ENCODE peak calls at places on chromosomes 13 and 19, in eight cellular contexts. W is iPS DF 19.7; P is activated T-cell treated with anti-CD3 and anti-CD28 coated beads for 1 hour; C is immature natural killer cell; R is stimulated activated CD4-positive, alpha-beta T cell treated with anti-CD3 and anti-CD28 coated beads, TNF-alpha, amount 100 ng/mL, for 48 hours; J is tibial nerve; F is NCI-H187; S is amniotic stem cell. M is an unnamed sample.

GRCh38 chr13:39451860-39452301 is 151.1 kb downstream of the LHFPL6 start:
- DNase-seq in W (no peak), P (no peak), R (no peak), J (peak; percentile 40), C (no peak), S (no peak), F (no peak), M (no peak)

GRCh38 chr19:38676023-38676877 is 28.8 kb downstream of the ACTN4 start:
- DNase-seq in J (no peak), P (no peak), W (no peak), S (no peak), F (no peak), C (no peak), R (no peak), M (no peak)

GRCh38 chr13:107968470-107968869 is 246.9 kb downstream of the LIG4 start:
- DNase-seq in P (no peak), R (no peak), J (no peak), C (no peak), S (no peak), F (no peak), W (no peak), M (no peak)

GRCh38 chr13:30322428-30322827 is 15.1 kb upstream of the KATNAL1 start:
- DNase-seq in F (no peak), R (no peak), S (no peak), J (no peak), C (no peak), P (no peak), W (no peak), M (no peak)

GRCh38 chr19:47541507-47541906 is 26.6 kb upstream of the NAPA start:
- DNase-seq in J (no peak), R (no peak), C (peak; percentile 88), W (no peak), S (no peak), P (no peak), F (no peak), M (no peak)

GRCh38 chr13:49248433-49249002 is 793 bp downstream of the CDADC1 start:
- DNase-seq in S (no peak), F (peak; percentile 11), P (peak; percentile 12), W (no peak), C (peak; percentile 39), J (no peak), R (no peak), M (no peak)

GRCh38 chr13:112625698-112626097 is 37.7 kb upstream of the TUBGCP3 start:
- DNase-seq in S (no peak), P (no peak), C (no peak), F (no peak), J (no peak), R (no peak), W (no peak), M (no peak)

GRCh38 chr19:51131780-51132680 is 7.3 kb downstream of the SIGLEC9 start:
- DNase-seq in J (peak; percentile 25), R (no peak), C (peak; percentile 77), F (peak; percentile 34), P (no peak), S (no peak), W (no peak), M (no peak)

GRCh38 chr19:55677572-55678028 is 2.6 kb downstream of the EPN1 start:
- DNase-seq in S (no peak), C (no peak), W (no peak), F (no peak), R (no peak), P (no peak), J (no peak), M (no peak)

GRCh38 chr13:28100149-28101121 is at the start of gene FLT3:
- DNase-seq in W (peak; percentile 25), J (no peak), S (no peak), R (peak; percentile 15), P (no peak), F (no peak), C (peak; percentile 9), M (no peak)

GRCh38 chr19:5800361-5801270 is 4.3 kb upstream of the NRTN start:
- DNase-seq in C (no peak), J (no peak), S (no peak), W (no peak), F (no peak), R (no peak), P (no peak), M (no peak)

GRCh38 chr19:15249912-15250634 is 17.8 kb upstream of the EPHX3 start:
- DNase-seq in S (peak; percentile 26), R (no peak), J (peak; percentile 45), W (no peak), C (no peak), F (no peak), P (no peak), M (peak; percentile 74)

GRCh38 chr13:50993908-50994307 is 84.3 kb downstream of the RNASEH2B start:
- DNase-seq in P (no peak), W (no peak), F (no peak), C (no peak), S (no peak), R (no peak), J (peak; percentile 61), M (no peak)

GRCh38 chr19:5125797-5126497 is 157.0 kb downstream of the KDM4B start:
- DNase-seq in C (no peak), J (no peak), S (no peak), P (no peak), W (peak; percentile 52), R (no peak), F (no peak), M (no peak)

GRCh38 chr13:100300708-100301107 is 211.8 kb downstream of the PCCA start:
- DNase-seq in F (no peak), R (no peak), S (no peak), J (no peak), W (no peak), C (no peak), P (no peak), M (no peak)

GRCh38 chr13:40375522-40376171 is 290.8 kb downstream of the FOXO1 start:
- DNase-seq in C (no peak), J (no peak), F (no peak), P (no peak), S (no peak), R (no peak), W (no peak), M (no peak)

GRCh38 chr19:43316591-43317319 is 36.7 kb upstream of the CD177 start:
- DNase-seq in S (no peak), W (no peak), C (no peak), P (no peak), J (no peak), F (no peak), R (no peak), M (no peak)

GRCh38 chr13:109274188-109274821 is 512.1 kb downstream of the IRS2 start:
- DNase-seq in S (peak; percentile 6), C (no peak), P (no peak), F (no peak), J (no peak), W (peak; percentile 88), R (no peak), M (no peak)

GRCh38 chr13:27964741-27965323 is 4.3 kb downstream of the CDX2 start:
- DNase-seq in P (no peak), S (no peak), W (no peak), J (no peak), F (no peak), R (no peak), C (no peak), M (no peak)

GRCh38 chr13:110455941-110456340 is 105.6 kb downstream of the RAB20 start:
- DNase-seq in R (peak; percentile 58), F (peak; percentile 54), P (peak; percentile 45), W (peak; percentile 84), J (peak; percentile 79), C (peak; percentile 31), S (no peak), M (no peak)

GRCh38 chr19:12939292-12939606 is 840 bp downstream of the CALR start:
- DNase-seq in R (no peak), P (no peak), F (no peak), J (no peak), S (no peak), C (no peak), W (no peak), M (no peak)

GRCh38 chr19:55635334-55635717 is 5.5 kb upstream of the ZNF580 start:
- DNase-seq in F (no peak), C (no peak), S (no peak), P (no peak), R (no peak), W (no peak), J (no peak), M (no peak)

GRCh38 chr19:52231154-52231565 is 38.2 kb upstream of the ZNF766 start:
- DNase-seq in S (no peak), J (no peak), C (no peak), W (no peak), P (no peak), F (no peak), R (no peak), M (no peak)

GRCh38 chr13:99812611-99813010 is 159.0 kb downstream of the ZIC5 start:
- DNase-seq in R (no peak), P (no peak), W (no peak), F (no peak), J (no peak), S (peak; percentile 34), C (no peak), M (peak; percentile 4)

GRCh38 chr19:55386515-55386947 is 799 bp downstream of the RPL28 start:
- DNase-seq in W (no peak), R (no peak), C (no peak), F (no peak), P (no peak), J (no peak), S (no peak), M (no peak)

GRCh38 chr13:73880365-73880764 is 253.8 kb downstream of the KLF12 start:
- DNase-seq in R (no peak), F (no peak), W (no peak), S (no peak), J (no peak), P (no peak), C (no peak), M (no peak)

GRCh38 chr13:19067767-19068166 is 113.9 kb downstream of the TUBA3C start:
- DNase-seq in J (no peak), F (no peak), P (no peak), W (no peak), R (no peak), C (no peak), S (no peak), M (no peak)

GRCh38 chr13:113874579-113875428 is 10.9 kb upstream of the GAS6 start:
- DNase-seq in R (no peak), J (no peak), C (no peak), P (no peak), S (no peak), W (no peak), F (no peak), M (no peak)

GRCh38 chr19:52453324-52454094 is at the start of gene ZNF578:
- DNase-seq in R (peak; percentile 56), F (no peak), C (peak; percentile 77), P (peak; percentile 36), W (no peak), S (peak; percentile 66), J (peak; percentile 42), M (peak; percentile 23)

GRCh38 chr13:39895254-39895653 is 239.8 kb downstream of the COG6 start:
- DNase-seq in R (no peak), F (no peak), J (no peak), W (no peak), C (no peak), S (no peak), P (no peak), M (no peak)

GRCh38 chr13:102504002-102504401 is 92.8 kb upstream of the TPP2 start:
- DNase-seq in P (no peak), F (no peak), R (no peak), W (no peak), S (no peak), J (no peak), C (no peak), M (no peak)

GRCh38 chr13:99971576-99972189 is at the start of gene ZIC5:
- DNase-seq in J (no peak), S (no peak), R (no peak), F (no peak), P (no peak), C (no peak), W (peak; percentile 89), M (no peak)

GRCh38 chr19:17357724-17358123 is 19.4 kb downstream of the PLVAP start:
- DNase-seq in S (no peak), J (no peak), P (no peak), C (no peak), F (no peak), R (no peak), W (no peak), M (no peak)

GRCh38 chr13:112204376-112204775 is 137.4 kb downstream of the SOX1 start:
- DNase-seq in S (no peak), C (no peak), R (no peak), W (no peak), J (no peak), F (no peak), P (no peak), M (no peak)